ENCODE peak calls at places on chromosomes 2 and 18, in six cellular contexts. V, D, Z, R, F and T are unnamed samples.

GRCh38 chr2:216139884-216140283 is 30.7 kb downstream of the XRCC5 start:
- DNase-seq in V (no peak), D (no peak), Z (peak), R (no peak), F (no peak), T (peak)

GRCh38 chr2:97911922-97912575 is 83.7 kb downstream of the TMEM131 start:
- DNase-seq in V (no peak), D (no peak), Z (no peak), R (peak), F (peak), T (no peak)

GRCh38 chr2:232540441-232541041 is 1.0 kb downstream of the CHRNG start:
- DNase-seq in V (no peak), D (no peak), Z (no peak), R (no peak), F (no peak), T (no peak)

GRCh38 chr18:12657048-12657848 is 659 bp downstream of the SPIRE1 start:
- DNase-seq in V (no peak), D (no peak), Z (peak), R (no peak), F (peak), T (peak)

GRCh38 chr2:219428469-219428868 is 6.2 kb upstream of the SPEG start:
- DNase-seq in V (no peak), D (no peak), Z (no peak), R (no peak), F (no peak), T (no peak)

GRCh38 chr2:232333361-232334135 is 45.0 kb upstream of the ALPP start:
- DNase-seq in V (no peak), D (no peak), Z (peak), R (no peak), F (peak), T (peak)

GRCh38 chr18:75341897-75342296 is 85.6 kb downstream of the SMIM21 start:
- DNase-seq in V (no peak), D (no peak), Z (no peak), R (no peak), F (no peak), T (no peak)

GRCh38 chr2:191321861-191322662 is 76.9 kb downstream of the MYO1B start:
- DNase-seq in V (no peak), D (no peak), Z (peak), R (no peak), F (peak), T (no peak)

GRCh38 chr2:78351208-78351607 is 674.3 kb upstream of the REG3G start:
- DNase-seq in V (no peak), D (no peak), Z (no peak), R (no peak), F (no peak), T (no peak)

GRCh38 chr18:26307161-26307773 is 81.0 kb downstream of the TAF4B start:
- DNase-seq in V (no peak), D (no peak), Z (peak), R (peak), F (peak), T (peak)

GRCh38 chr18:42548493-42548892 is 567.0 kb downstream of the RIT2 start:
- DNase-seq in V (no peak), D (no peak), Z (no peak), R (no peak), F (no peak), T (no peak)

GRCh38 chr18:50654658-50655550 is 95.0 kb downstream of the MAPK4 start:
- DNase-seq in V (peak), D (no peak), Z (no peak), R (no peak), F (no peak), T (no peak)

GRCh38 chr18:48546411-48546810 is 7.6 kb downstream of the CTIF start:
- DNase-seq in V (no peak), D (no peak), Z (no peak), R (no peak), F (peak), T (no peak)

GRCh38 chr2:121350884-121351283 is 65.9 kb upstream of the TFCP2L1 start:
- DNase-seq in V (no peak), D (no peak), Z (no peak), R (no peak), F (no peak), T (no peak)

GRCh38 chr2:15212249-15212648 is 348.9 kb downstream of the NBAS start:
- DNase-seq in V (no peak), D (no peak), Z (no peak), R (no peak), F (no peak), T (no peak)